ENCODE peak calls at places on chromosomes 11 and 22, in seven cellular contexts. L is Peyer's patch, H is coronary artery, B is astrocyte of the spinal cord, V is mammary epithelial cell, Q is AG04450, Z is Panc1. P is an unnamed sample.

GRCh38 chr11:82305123-82305522 is 428.5 kb downstream of the FAM181B start:
- DNase-seq in L (no peak), H (no peak), B (no peak), V (no peak), Q (no peak), Z (no peak), P (no peak)

GRCh38 chr22:42805016-42805997 is 51.8 kb downstream of the ARFGAP3 start:
- DNase-seq in L (no peak), H (peak; percentile 73), B (peak; percentile 27), V (peak; percentile 71), Q (no peak), Z (no peak), P (no peak)

GRCh38 chr22:22692707-22693530 is 48.5 kb downstream of the GGTLC2 start:
- DNase-seq in L (peak; percentile 79), H (no peak), B (peak; percentile 14), V (peak; percentile 17), Q (no peak), Z (no peak), P (peak; percentile 35)

GRCh38 chr11:28757725-28758515 is 649.7 kb downstream of the METTL15 start:
- DNase-seq in L (no peak), H (no peak), B (peak; percentile 81), V (no peak), Q (peak; percentile 78), Z (no peak), P (peak; percentile 86)

GRCh38 chr11:68370211-68371111 is 58.1 kb downstream of the LRP5 start:
- DNase-seq in L (no peak), H (peak; percentile 89), B (no peak), V (no peak), Q (no peak), Z (no peak), P (peak; percentile 47)

GRCh38 chr22:38271101-38271500 is 1.7 kb downstream of the TMEM184B start:
- DNase-seq in L (no peak), H (no peak), B (no peak), V (no peak), Q (no peak), Z (no peak), P (no peak)

GRCh38 chr11:62752994-62753735 is 795 bp downstream of the ZBTB3 start:
- DNase-seq in L (no peak), H (no peak), B (no peak), V (no peak), Q (no peak), Z (no peak), P (no peak)

GRCh38 chr11:18692941-18693760 is 5.4 kb upstream of the TMEM86A start:
- DNase-seq in L (no peak), H (no peak), B (no peak), V (no peak), Q (no peak), Z (no peak), P (no peak)

GRCh38 chr22:39205344-39206021 is 39.3 kb downstream of the PDGFB start:
- DNase-seq in L (no peak), H (peak; percentile 49), B (peak; percentile 74), V (peak; percentile 78), Q (no peak), Z (no peak), P (peak; percentile 46)

GRCh38 chr11:111310088-111310487 is 11.7 kb downstream of the POU2AF3 start:
- DNase-seq in L (no peak), H (no peak), B (no peak), V (peak; percentile 28), Q (no peak), Z (no peak), P (no peak)

GRCh38 chr11:18731949-18732821 is 6.2 kb upstream of the IGSF22 start:
- DNase-seq in L (peak; percentile 66), H (no peak), B (peak; percentile 37), V (peak; percentile 24), Q (no peak), Z (peak; percentile 38), P (peak; percentile 32)

GRCh38 chr22:36289406-36289870 is 36.5 kb downstream of the APOL1 start:
- DNase-seq in L (peak; percentile 27), H (no peak), B (no peak), V (no peak), Q (no peak), Z (no peak), P (no peak)

GRCh38 chr22:17974703-17975372 is 49.5 kb downstream of the MICAL3 start:
- DNase-seq in L (no peak), H (no peak), B (no peak), V (no peak), Q (no peak), Z (no peak), P (no peak)

GRCh38 chr22:21659864-21660525 is 5.8 kb upstream of the PPIL2 start:
- DNase-seq in L (no peak), H (no peak), B (no peak), V (no peak), Q (no peak), Z (no peak), P (no peak)

GRCh38 chr11:12287374-12288211 is 89.8 kb upstream of the PARVA start:
- DNase-seq in L (no peak), H (peak; percentile 96), B (peak; percentile 99), V (peak; percentile 91), Q (peak; percentile 90), Z (peak; percentile 83), P (peak; percentile 97)
- TF ChIP-seq CTCF in L (no peak), H (peak; percentile 26), B (peak; percentile 70), V (peak; percentile 41), Q (peak; percentile 76), Z (peak; percentile 87), P (peak; percentile 53)

DNA sequence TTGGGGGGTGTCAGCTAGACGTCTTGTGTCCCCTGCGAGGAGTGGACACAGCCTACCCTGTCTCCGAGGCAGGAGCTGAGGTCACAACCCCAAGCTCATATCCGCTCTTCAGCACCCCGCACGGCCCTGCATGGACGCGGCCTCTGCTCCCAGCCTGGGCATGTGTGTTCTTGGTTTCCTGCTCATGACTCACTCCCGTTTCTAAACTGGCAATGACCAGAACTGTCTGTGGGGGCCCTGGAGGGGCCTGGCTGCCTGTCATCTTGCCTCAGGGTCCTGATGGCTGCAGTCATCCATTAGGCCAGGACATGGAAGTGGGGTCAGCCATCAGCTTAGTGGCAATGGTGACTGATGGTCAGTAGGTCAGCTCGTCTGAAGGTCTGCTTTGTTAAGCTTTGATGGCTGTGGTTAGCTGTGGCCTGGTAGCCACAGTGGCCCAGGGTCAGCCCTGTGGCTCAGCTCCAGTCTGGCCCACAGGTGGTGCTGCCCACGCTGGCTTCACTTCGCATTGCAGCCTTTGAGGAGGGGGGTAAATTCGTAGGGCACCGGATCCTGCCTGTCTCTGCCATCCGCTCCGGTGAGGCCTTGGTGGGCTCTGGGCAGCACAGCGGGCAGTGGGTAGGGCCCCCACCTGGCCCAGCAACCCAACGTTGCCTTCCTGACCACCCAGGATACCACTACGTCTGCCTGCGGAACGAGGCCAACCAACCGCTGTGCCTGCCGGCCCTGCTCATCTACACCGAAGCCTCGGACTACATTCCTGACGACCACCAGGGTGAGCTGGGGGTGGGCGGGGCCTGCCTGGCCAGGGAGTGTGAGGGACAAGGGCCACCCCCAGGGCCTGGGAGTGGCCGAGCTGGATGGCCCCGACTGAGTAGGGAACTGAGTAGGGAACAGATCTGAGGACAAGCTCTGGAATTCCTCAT is 12.0 kb downstream of the PLCB3 start:
- DNase-seq in L (no peak), H (no peak), B (peak; percentile 71), V (peak; percentile 61), Q (no peak), Z (no peak), P (peak; percentile 16)
- H3K4me3 ChIP-seq in L (no peak overlapping the region), H (no peak overlapping the region), B (no peak overlapping the region), V (no peak overlapping the region), Q (no peak overlapping the region), Z (no peak overlapping the region), P (no peak overlapping the region)

GRCh38 chr11:123429336-123429735 is 733 bp upstream of the GRAMD1B start:
- DNase-seq in L (no peak), H (no peak), B (peak; percentile 45), V (no peak), Q (no peak), Z (no peak), P (peak; percentile 87)

GRCh38 chr11:123428221-123428631 is 1.8 kb upstream of the GRAMD1B start:
- DNase-seq in L (no peak), H (no peak), B (no peak), V (no peak), Q (no peak), Z (no peak), P (peak; percentile 27)

GRCh38 chr11:123431619-123432018 is 1.6 kb downstream of the GRAMD1B start:
- DNase-seq in L (no peak), H (no peak), B (peak; percentile 10), V (no peak), Q (no peak), Z (no peak), P (no peak)

GRCh38 chr11:123430736-123431356 is 777 bp downstream of the GRAMD1B start:
- DNase-seq in L (peak; percentile 79), H (no peak), B (peak; percentile 60), V (peak; percentile 1), Q (no peak), Z (no peak), P (peak; percentile 64)

DNA sequence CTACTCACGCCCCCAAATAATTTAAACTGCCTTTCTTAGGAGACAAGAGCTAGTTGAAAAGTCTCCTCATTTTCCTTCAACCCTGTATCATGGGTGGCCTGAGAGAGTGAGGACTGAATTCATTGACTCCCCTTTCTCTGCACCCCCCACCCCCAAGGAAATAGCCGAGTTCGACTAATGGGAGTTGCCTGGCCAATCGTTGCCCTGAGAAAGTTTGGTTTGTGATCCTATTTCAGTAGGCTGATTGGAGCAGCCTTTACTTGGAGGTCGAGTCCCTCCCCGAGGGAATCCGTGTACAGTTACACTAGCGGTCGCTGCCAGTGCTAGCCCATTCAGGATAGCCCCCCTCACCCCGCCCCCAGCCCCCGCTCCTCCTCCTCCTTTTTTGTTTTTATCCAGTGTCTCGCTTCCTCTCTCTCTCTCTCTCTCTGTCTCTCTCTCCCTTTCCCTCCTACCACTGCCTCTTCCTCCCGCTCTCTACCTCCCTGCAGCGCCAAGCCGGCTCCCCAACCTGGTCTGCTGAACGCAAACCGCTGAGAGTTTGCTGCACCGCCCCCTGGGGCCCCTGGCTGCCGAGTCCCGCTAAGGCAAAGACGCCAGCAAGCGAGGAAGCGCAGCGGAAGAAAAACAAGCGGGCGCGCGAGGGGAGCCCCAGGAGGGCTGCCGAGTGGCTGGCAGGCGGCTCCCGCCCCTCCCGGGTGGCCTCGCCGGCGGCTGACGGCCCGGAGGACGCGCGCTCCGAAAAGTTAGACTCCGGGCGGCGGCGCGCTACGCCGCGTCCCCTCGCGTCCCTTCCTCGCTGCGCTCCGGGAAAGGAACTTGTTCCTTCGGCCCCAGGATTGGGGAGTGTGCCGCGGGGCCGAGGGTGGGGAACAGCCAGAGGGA is at the start of gene GRAMD1B:
- DNase-seq in L (peak; percentile 75), H (no peak), B (peak; percentile 84), V (no peak), Q (peak; percentile 30), Z (no peak), P (peak; percentile 83)
- TF ChIP-seq CTCF in L (no peak), H (no peak), B (peak; percentile 32), V (no peak), Q (peak; percentile 38), Z (no peak), P (no peak)

GRCh38 chr11:110133182-110133581 is 40.0 kb downstream of the ZC3H12C start:
- DNase-seq in L (no peak), H (no peak), B (no peak), V (no peak), Q (no peak), Z (no peak), P (no peak)

GRCh38 chr11:110134120-110134519 is 40.9 kb downstream of the ZC3H12C start:
- DNase-seq in L (no peak), H (no peak), B (peak; percentile 55), V (no peak), Q (no peak), Z (no peak), P (no peak)

GRCh38 chr11:110128161-110128560 is 35.0 kb downstream of the ZC3H12C start:
- DNase-seq in L (no peak), H (no peak), B (peak; percentile 47), V (no peak), Q (no peak), Z (no peak), P (peak; percentile 66)

GRCh38 chr11:110131386-110132123 is 38.4 kb downstream of the ZC3H12C start:
- DNase-seq in L (no peak), H (no peak), B (no peak), V (peak; percentile 75), Q (no peak), Z (no peak), P (no peak)

GRCh38 chr11:110130642-110131238 is 37.5 kb downstream of the ZC3H12C start:
- DNase-seq in L (no peak), H (no peak), B (peak; percentile 69), V (peak; percentile 88), Q (no peak), Z (no peak), P (no peak)
- H3K4me3 ChIP-seq in L (no peak overlapping the region), H (no peak overlapping the region), B (no peak overlapping the region), V (peak overlapping the region; percentile 7), Q (no peak overlapping the region), Z (no peak overlapping the region), P (no peak overlapping the region)